ENCODE peak calls at places on chromosomes 6 and 20, in five cellular contexts. B, E, R, H and K are unnamed samples. For H3K4me1, the result is how much of the 10 kb centered on the place peaks cover.

GRCh38 chr6:46338098-46338497 is 153.2 kb downstream of the RCAN2 start:
- DNase-seq in B (no peak), E (no peak), R (no peak), H (no peak), K (no peak)

GRCh38 chr6:144528605-144529425 is 243.7 kb downstream of the UTRN start:
- DNase-seq in B (no peak), E (no peak), R (peak), H (no peak), K (peak)

GRCh38 chr6:143743256-143744166 is 65.7 kb downstream of the PHACTR2 start:
- DNase-seq in B (no peak), E (no peak), R (peak), H (no peak), K (no peak)

GRCh38 chr20:61127311-61128044 is 124.6 kb upstream of the CDH4 start:
- DNase-seq in B (no peak), E (no peak), R (peak), H (no peak), K (peak)

GRCh38 chr6:30570760-30571084 is 520 bp upstream of the ABCF1 start:
- DNase-seq in B (peak), E (no peak), R (no peak), H (no peak), K (no peak)

GRCh38 chr6:118704911-118705310 is 53.5 kb upstream of the CEP85L start:
- DNase-seq in B (no peak), E (no peak), R (no peak), H (no peak), K (no peak)

GRCh38 chr20:58826271-58826670 is 24.4 kb downstream of the GNAS-AS1 start:
- DNase-seq in B (no peak), E (no peak), R (no peak), H (no peak), K (no peak)

GRCh38 chr20:62958388-62959100 is 6.0 kb downstream of the SLC17A9 start:
- DNase-seq in B (no peak), E (no peak), R (no peak), H (no peak), K (no peak)

GRCh38 chr6:37059344-37060194 is 54.1 kb downstream of the FGD2 start:
- DNase-seq in B (peak), E (peak), R (peak), H (no peak), K (peak)

GRCh38 chr6:17836298-17836697 is 129.6 kb upstream of the NUP153 start:
- DNase-seq in B (no peak), E (no peak), R (no peak), H (no peak), K (no peak)

GRCh38 chr6:116010400-116011095 is 50.1 kb downstream of the FRK start:
- DNase-seq in B (peak), E (peak), R (peak), H (peak), K (peak)

GRCh38 chr6:45979311-45979710 is 36.3 kb downstream of the CLIC5 start:
- DNase-seq in B (no peak), E (no peak), R (no peak), H (no peak), K (no peak)

GRCh38 chr6:87653074-87653962 is 48.7 kb downstream of the AKIRIN2 start:
- DNase-seq in B (peak), E (no peak), R (no peak), H (no peak), K (no peak)

GRCh38 chr20:49821381-49821780 is 8.8 kb downstream of the SLC9A8 start:
- DNase-seq in B (no peak), E (no peak), R (peak), H (no peak), K (no peak)

GRCh38 chr6:14642842-14643241 is 525.3 kb downstream of the CD83 start:
- DNase-seq in B (no peak), E (no peak), R (no peak), H (no peak), K (no peak)
- H3K4me1 ChIP-seq in B (under half), E (under half), R (under half), H (under half), K (under half)

GRCh38 chr6:25640871-25641270 is 11.1 kb upstream of the SCGN start:
- DNase-seq in B (no peak), E (no peak), R (no peak), H (no peak), K (no peak)

GRCh38 chr6:25641377-25641776 is 10.6 kb upstream of the SCGN start:
- DNase-seq in B (no peak), E (no peak), R (no peak), H (no peak), K (no peak)

GRCh38 chr6:25642667-25643328 is 9.2 kb upstream of the SCGN start:
- DNase-seq in B (no peak), E (no peak), R (no peak), H (no peak), K (no peak)

GRCh38 chr6:25640446-25640845 is 11.6 kb upstream of the SCGN start:
- DNase-seq in B (no peak), E (no peak), R (no peak), H (no peak), K (no peak)

GRCh38 chr6:25641940-25642666 is 9.9 kb upstream of the SCGN start:
- DNase-seq in B (no peak), E (no peak), R (no peak), H (no peak), K (no peak)
- H3K4me1 ChIP-seq in B (under half), E (under half), R (under half), H (under half), K (under half)

GRCh38 chr6:34277763-34278112 is 28.9 kb upstream of the SMIM29 start:
- DNase-seq in B (no peak), E (no peak), R (no peak), H (no peak), K (no peak)

GRCh38 chr6:34276881-34277762 is 28.3 kb upstream of the SMIM29 start:
- DNase-seq in B (no peak), E (no peak), R (no peak), H (no peak), K (no peak)

GRCh38 chr6:34275128-34275804 is 26.5 kb upstream of the SMIM29 start:
- DNase-seq in B (no peak), E (no peak), R (no peak), H (no peak), K (no peak)

GRCh38 chr6:34274129-34274528 is 25.3 kb upstream of the SMIM29 start:
- DNase-seq in B (no peak), E (no peak), R (no peak), H (no peak), K (no peak)

DNA sequence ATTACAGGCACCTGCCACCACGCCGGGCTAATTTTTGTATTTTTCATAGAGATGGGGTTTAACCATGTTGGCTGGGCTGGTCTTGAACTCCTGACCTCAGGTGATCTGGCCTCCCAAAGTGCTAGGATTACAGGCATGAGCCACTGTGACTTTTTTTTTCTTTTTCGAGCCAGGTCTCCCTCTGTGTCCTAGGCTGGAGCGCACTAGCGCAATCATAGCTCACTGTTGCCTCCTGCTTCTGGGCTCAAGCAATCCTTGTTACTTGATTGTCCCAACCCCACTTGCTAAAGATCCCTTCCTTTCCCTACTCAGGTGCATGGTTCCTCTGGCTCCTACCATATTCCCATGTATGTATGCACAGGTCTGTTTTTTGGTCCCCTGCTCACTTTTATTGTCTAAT is 27.4 kb upstream of the SMIM29 start:
- DNase-seq in B (no peak), E (no peak), R (no peak), H (no peak), K (no peak)
- H3K4me1 ChIP-seq in B (under half), E (under half), R (under half), H (under half), K (under half)

GRCh38 chr20:48784273-48784641 is 43.5 kb downstream of the PREX1 start:
- DNase-seq in B (no peak), E (no peak), R (no peak), H (no peak), K (no peak)

GRCh38 chr20:48783533-48784272 is 44.1 kb downstream of the PREX1 start:
- DNase-seq in B (no peak), E (no peak), R (peak), H (no peak), K (no peak)

GRCh38 chr20:48781634-48782033 is 46.2 kb downstream of the PREX1 start:
- DNase-seq in B (no peak), E (no peak), R (no peak), H (no peak), K (no peak)

GRCh38 chr20:48782073-48782472 is 45.7 kb downstream of the PREX1 start:
- DNase-seq in B (no peak), E (no peak), R (no peak), H (no peak), K (no peak)

GRCh38 chr20:48782901-48783308 is 44.9 kb downstream of the PREX1 start:
- DNase-seq in B (no peak), E (no peak), R (no peak), H (no peak), K (no peak)
- H3K4me1 ChIP-seq in B (under half), E (half or more), R (under half), H (half or more), K (under half)

GRCh38 chr20:4092136-4092479 is 76.8 kb upstream of the RNF24 start:
- DNase-seq in B (no peak), E (no peak), R (no peak), H (no peak), K (no peak)
- H3K4me1 ChIP-seq in B (under half), E (under half), R (under half), H (under half), K (under half)

DNA sequence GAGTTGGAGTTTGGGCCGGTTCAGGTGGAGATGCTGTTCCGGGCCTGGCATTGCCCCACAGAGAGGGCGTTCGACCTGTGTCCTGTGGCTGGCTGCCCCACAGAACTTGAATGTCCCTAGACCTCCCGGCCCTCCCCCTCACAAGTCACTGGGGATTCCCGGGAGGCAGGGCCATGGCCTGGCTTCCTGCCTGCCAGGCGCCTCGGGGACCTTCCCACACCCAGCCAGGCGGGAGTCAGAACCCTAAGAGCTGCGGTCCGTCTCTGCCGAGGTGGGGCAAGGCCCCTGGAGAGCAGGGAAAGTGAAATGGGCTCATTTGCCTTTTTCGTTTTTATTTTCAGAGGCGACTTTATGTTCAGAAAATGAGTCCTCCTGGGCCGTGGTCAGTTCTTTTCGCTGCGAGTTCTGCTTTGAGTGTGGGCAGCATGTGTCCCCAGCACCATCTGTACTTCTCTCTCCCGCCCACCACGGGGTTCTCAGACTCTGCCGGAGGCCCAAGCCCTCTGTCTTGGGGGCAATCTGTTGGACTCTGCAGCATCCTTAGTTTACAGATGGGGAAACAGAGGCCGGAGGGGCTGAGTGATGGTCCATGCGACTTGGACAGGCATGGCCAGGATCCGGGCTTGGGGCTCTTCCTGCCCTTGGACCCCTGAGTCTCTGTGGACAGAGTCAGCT is 8.5 kb downstream of the RBM38 start:
- DNase-seq in B (peak), E (peak), R (no peak), H (peak), K (no peak)
- H3K4me1 ChIP-seq in B (under half), E (half or more), R (half or more), H (half or more), K (under half)

GRCh38 chr6:154406869-154407268 is 50.3 kb upstream of the IPCEF1 start:
- DNase-seq in B (no peak), E (no peak), R (no peak), H (no peak), K (no peak)
- H3K4me1 ChIP-seq in B (under half), E (under half), R (under half), H (under half), K (under half)

GRCh38 chr20:10309326-10309725 is 90.7 kb downstream of the SNAP25 start:
- DNase-seq in B (no peak), E (no peak), R (peak), H (no peak), K (peak)
- H3K4me1 ChIP-seq in B (under half), E (under half), R (under half), H (under half), K (under half)